ENCODE peak calls at places on chromosomes 6 and 20, in eight cellular contexts. One of them, this sample, is unnamed.

GRCh38 chr6:35568967-35569606 is 56.4 kb upstream of the TULP1 start:
- DNase-seq in GM13976: peak; percentile 43
- DNase-seq in omental fat pad: no peak
- DNase-seq in fibroblast of mammary gland: peak; percentile 62
- DNase-seq in choroid plexus epithelial cell: peak; percentile 66
- DNase-seq in HFFc6: no peak
- DNase-seq in OCI-LY7: peak; percentile 19
- DNase-seq in left ventricle myocardium inferior: peak; percentile 51
- DNase-seq in this sample: peak; percentile 44

GRCh38 chr6:159852877-159853276 is 37.9 kb upstream of the MAS1 start:
- DNase-seq in left ventricle myocardium inferior: no peak
- DNase-seq in fibroblast of mammary gland: peak; percentile 15
- DNase-seq in GM13976: no peak
- DNase-seq in HFFc6: peak; percentile 19
- DNase-seq in OCI-LY7: peak; percentile 58
- DNase-seq in choroid plexus epithelial cell: no peak
- DNase-seq in omental fat pad: no peak
- DNase-seq in this sample: peak; percentile 39

GRCh38 chr6:88761237-88762031 is 202.0 kb downstream of the RNGTT start:
- DNase-seq in HFFc6: no peak
- DNase-seq in OCI-LY7: peak; percentile 54
- DNase-seq in GM13976: peak; percentile 27
- DNase-seq in choroid plexus epithelial cell: no peak
- DNase-seq in fibroblast of mammary gland: no peak
- DNase-seq in omental fat pad: no peak
- DNase-seq in left ventricle myocardium inferior: no peak
- DNase-seq in this sample: no peak

GRCh38 chr20:17884318-17885003 is 84.1 kb downstream of the SNX5 start:
- DNase-seq in omental fat pad: no peak
- DNase-seq in fibroblast of mammary gland: no peak
- DNase-seq in choroid plexus epithelial cell: no peak
- DNase-seq in GM13976: no peak
- DNase-seq in HFFc6: no peak
- DNase-seq in OCI-LY7: no peak
- DNase-seq in left ventricle myocardium inferior: no peak
- DNase-seq in this sample: peak; percentile 75

GRCh38 chr6:127550403-127550802 is 26.6 kb upstream of the C6orf58 start:
- DNase-seq in GM13976: no peak
- DNase-seq in left ventricle myocardium inferior: no peak
- DNase-seq in OCI-LY7: no peak
- DNase-seq in HFFc6: peak; percentile 34
- DNase-seq in omental fat pad: no peak
- DNase-seq in choroid plexus epithelial cell: peak; percentile 68
- DNase-seq in fibroblast of mammary gland: peak; percentile 74
- DNase-seq in this sample: peak; percentile 58

GRCh38 chr6:43984442-43985321 is 142.6 kb downstream of the MRPL14 start:
- DNase-seq in HFFc6: no peak
- DNase-seq in omental fat pad: no peak
- DNase-seq in choroid plexus epithelial cell: no peak
- DNase-seq in OCI-LY7: no peak
- DNase-seq in GM13976: no peak
- DNase-seq in fibroblast of mammary gland: peak; percentile 30
- DNase-seq in left ventricle myocardium inferior: no peak
- DNase-seq in this sample: no peak

GRCh38 chr20:11364736-11365135 is 553.0 kb upstream of the BTBD3 start:
- DNase-seq in choroid plexus epithelial cell: no peak
- DNase-seq in OCI-LY7: no peak
- DNase-seq in left ventricle myocardium inferior: no peak
- DNase-seq in HFFc6: no peak
- DNase-seq in fibroblast of mammary gland: no peak
- DNase-seq in GM13976: no peak
- DNase-seq in omental fat pad: no peak
- DNase-seq in this sample: no peak

GRCh38 chr6:140208286-140208685 is 833.8 kb upstream of the CITED2 start:
- DNase-seq in HFFc6: no peak
- DNase-seq in left ventricle myocardium inferior: no peak
- DNase-seq in omental fat pad: no peak
- DNase-seq in OCI-LY7: no peak
- DNase-seq in GM13976: no peak
- DNase-seq in choroid plexus epithelial cell: no peak
- DNase-seq in fibroblast of mammary gland: no peak
- DNase-seq in this sample: no peak

GRCh38 chr6:127634178-127634577 is 57.2 kb downstream of the C6orf58 start:
- DNase-seq in omental fat pad: no peak
- DNase-seq in HFFc6: no peak
- DNase-seq in left ventricle myocardium inferior: no peak
- DNase-seq in OCI-LY7: no peak
- DNase-seq in fibroblast of mammary gland: no peak
- DNase-seq in choroid plexus epithelial cell: no peak
- DNase-seq in GM13976: no peak
- DNase-seq in this sample: no peak

GRCh38 chr6:129593233-129593564 is 116.8 kb downstream of the ARHGAP18 start:
- DNase-seq in GM13976: no peak
- DNase-seq in HFFc6: peak; percentile 21
- DNase-seq in fibroblast of mammary gland: peak; percentile 38
- DNase-seq in left ventricle myocardium inferior: no peak
- DNase-seq in OCI-LY7: no peak
- DNase-seq in choroid plexus epithelial cell: peak; percentile 75
- DNase-seq in omental fat pad: no peak
- DNase-seq in this sample: no peak

GRCh38 chr20:33231237-33231636 is 4.6 kb upstream of the BPIFA1 start:
- DNase-seq in choroid plexus epithelial cell: no peak
- DNase-seq in omental fat pad: no peak
- DNase-seq in left ventricle myocardium inferior: no peak
- DNase-seq in GM13976: no peak
- DNase-seq in fibroblast of mammary gland: no peak
- DNase-seq in OCI-LY7: no peak
- DNase-seq in HFFc6: no peak
- DNase-seq in this sample: no peak

GRCh38 chr20:63625771-63626423 is 1.0 kb downstream of the GMEB2 start:
- DNase-seq in choroid plexus epithelial cell: peak; percentile 46
- DNase-seq in omental fat pad: no peak
- DNase-seq in HFFc6: no peak
- DNase-seq in left ventricle myocardium inferior: peak; percentile 31
- DNase-seq in fibroblast of mammary gland: peak; percentile 27
- DNase-seq in OCI-LY7: peak; percentile 33
- DNase-seq in GM13976: peak; percentile 62
- DNase-seq in this sample: peak; percentile 18

GRCh38 chr20:1301031-1301529 is 27.9 kb downstream of the SDCBP2 start:
- DNase-seq in left ventricle myocardium inferior: no peak
- DNase-seq in HFFc6: peak; percentile 31
- DNase-seq in OCI-LY7: no peak
- DNase-seq in GM13976: no peak
- DNase-seq in omental fat pad: no peak
- DNase-seq in fibroblast of mammary gland: peak; percentile 70
- DNase-seq in choroid plexus epithelial cell: peak; percentile 62
- DNase-seq in this sample: peak; percentile 61

GRCh38 chr6:7650876-7651275 is 60.9 kb downstream of the SNRNP48 start:
- DNase-seq in left ventricle myocardium inferior: no peak
- DNase-seq in fibroblast of mammary gland: no peak
- DNase-seq in HFFc6: peak; percentile 51
- DNase-seq in choroid plexus epithelial cell: peak; percentile 37
- DNase-seq in omental fat pad: no peak
- DNase-seq in OCI-LY7: no peak
- DNase-seq in GM13976: no peak
- DNase-seq in this sample: no peak

DNA sequence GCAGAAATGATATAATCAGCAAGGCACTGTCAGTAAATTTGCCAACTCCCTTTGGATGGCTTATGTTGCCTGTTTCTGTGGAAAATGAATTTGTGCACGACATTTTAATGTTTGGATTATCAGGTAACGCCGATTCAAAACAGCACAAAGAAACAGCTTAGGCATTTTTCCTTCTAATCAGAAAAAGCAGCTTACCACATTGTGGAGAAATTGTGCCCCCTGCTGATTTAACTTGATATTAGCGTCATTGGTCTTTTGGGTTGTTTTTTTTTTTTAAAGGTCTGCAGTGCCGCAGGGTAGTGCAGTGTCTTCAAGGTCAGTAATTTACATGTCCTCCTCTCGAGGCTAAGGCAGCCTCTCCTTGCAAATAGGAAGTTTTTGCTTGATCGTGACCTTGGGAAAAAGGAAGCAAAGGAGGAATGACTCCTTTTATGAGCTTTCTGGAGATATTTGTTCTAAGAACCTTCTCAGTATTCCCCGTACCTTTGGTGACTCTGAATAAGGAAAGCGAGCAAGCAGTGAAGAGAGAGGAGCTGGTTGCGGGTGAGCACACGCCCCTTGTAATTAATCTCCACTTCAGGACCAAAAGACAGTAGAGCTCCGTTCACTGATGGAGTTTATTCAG is 79.1 kb downstream of the ELOVL4 start:
- DNase-seq in fibroblast of mammary gland: peak; percentile 75
- DNase-seq in OCI-LY7: peak; percentile 72
- DNase-seq in GM13976: peak; percentile 52
- DNase-seq in HFFc6: peak; percentile 62
- DNase-seq in left ventricle myocardium inferior: no peak
- DNase-seq in choroid plexus epithelial cell: peak; percentile 87
- DNase-seq in omental fat pad: no peak
- DNase-seq in this sample: peak; percentile 77
- TF ChIP-seq CTCF in fibroblast of mammary gland: peak; percentile 77
- TF ChIP-seq CTCF in OCI-LY7: peak; percentile 85
- TF ChIP-seq CTCF in GM13976: peak; percentile 40
- TF ChIP-seq CTCF in HFFc6: peak; percentile 88
- TF ChIP-seq CTCF in left ventricle myocardium inferior: peak; percentile 59
- TF ChIP-seq CTCF in choroid plexus epithelial cell: peak; percentile 61
- TF ChIP-seq CTCF in omental fat pad: no peak
- TF ChIP-seq CTCF in this sample: peak; percentile 65

GRCh38 chr6:77072694-77073409 is 390.4 kb downstream of the HTR1B start:
- DNase-seq in choroid plexus epithelial cell: peak; percentile 40
- DNase-seq in GM13976: no peak
- DNase-seq in left ventricle myocardium inferior: no peak
- DNase-seq in OCI-LY7: no peak
- DNase-seq in omental fat pad: no peak
- DNase-seq in HFFc6: no peak
- DNase-seq in fibroblast of mammary gland: peak; percentile 2
- DNase-seq in this sample: no peak

GRCh38 chr6:77074037-77074713 is 389.1 kb downstream of the HTR1B start:
- DNase-seq in choroid plexus epithelial cell: no peak
- DNase-seq in OCI-LY7: no peak
- DNase-seq in fibroblast of mammary gland: no peak
- DNase-seq in left ventricle myocardium inferior: no peak
- DNase-seq in omental fat pad: no peak
- DNase-seq in GM13976: no peak
- DNase-seq in HFFc6: no peak
- DNase-seq in this sample: no peak

GRCh38 chr6:77073410-77073760 is 389.9 kb downstream of the HTR1B start:
- DNase-seq in choroid plexus epithelial cell: no peak
- DNase-seq in fibroblast of mammary gland: no peak
- DNase-seq in left ventricle myocardium inferior: no peak
- DNase-seq in GM13976: no peak
- DNase-seq in OCI-LY7: no peak
- DNase-seq in omental fat pad: no peak
- DNase-seq in HFFc6: no peak
- DNase-seq in this sample: no peak
- TF ChIP-seq CTCF in choroid plexus epithelial cell: no peak
- TF ChIP-seq CTCF in fibroblast of mammary gland: no peak
- TF ChIP-seq CTCF in left ventricle myocardium inferior: no peak
- TF ChIP-seq CTCF in GM13976: no peak
- TF ChIP-seq CTCF in OCI-LY7: no peak
- TF ChIP-seq CTCF in omental fat pad: no peak
- TF ChIP-seq CTCF in HFFc6: no peak
- TF ChIP-seq CTCF in this sample: no peak

DNA sequence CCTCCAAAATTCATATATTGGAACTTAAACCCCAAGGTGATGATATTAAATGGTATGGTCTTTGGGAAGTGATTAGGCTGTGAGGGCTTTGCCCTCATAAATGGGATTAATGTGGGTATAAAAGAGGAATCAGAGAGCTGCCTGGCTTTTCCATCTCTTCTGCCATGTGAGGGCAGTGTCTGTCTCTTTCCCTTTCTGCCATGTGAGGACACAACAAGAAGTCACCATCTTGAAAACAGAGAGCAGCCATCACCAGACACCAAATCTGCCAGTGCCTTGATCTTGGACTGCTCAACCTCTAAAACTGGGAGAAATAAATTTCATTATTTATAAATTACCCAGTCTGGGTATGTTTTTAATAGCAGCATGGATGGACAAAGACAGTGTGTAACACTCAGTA is 263.0 kb downstream of the PAX1 start:
- DNase-seq in fibroblast of mammary gland: peak; percentile 36
- DNase-seq in GM13976: no peak
- DNase-seq in HFFc6: no peak
- DNase-seq in OCI-LY7: no peak
- DNase-seq in choroid plexus epithelial cell: no peak
- DNase-seq in omental fat pad: no peak
- DNase-seq in left ventricle myocardium inferior: no peak
- DNase-seq in this sample: no peak
- TF ChIP-seq CTCF in fibroblast of mammary gland: peak; percentile 29
- TF ChIP-seq CTCF in GM13976: no peak
- TF ChIP-seq CTCF in HFFc6: no peak
- TF ChIP-seq CTCF in OCI-LY7: no peak
- TF ChIP-seq CTCF in choroid plexus epithelial cell: no peak
- TF ChIP-seq CTCF in omental fat pad: no peak
- TF ChIP-seq CTCF in left ventricle myocardium inferior: no peak
- TF ChIP-seq CTCF in this sample: no peak

GRCh38 chr20:61684583-61685235 is 381.0 kb downstream of the TAF4 start:
- DNase-seq in omental fat pad: no peak
- DNase-seq in fibroblast of mammary gland: no peak
- DNase-seq in HFFc6: no peak
- DNase-seq in choroid plexus epithelial cell: no peak
- DNase-seq in left ventricle myocardium inferior: no peak
- DNase-seq in OCI-LY7: no peak
- DNase-seq in GM13976: no peak
- DNase-seq in this sample: peak; percentile 50

GRCh38 chr20:61682114-61682997 is 383.3 kb downstream of the TAF4 start:
- DNase-seq in OCI-LY7: no peak
- DNase-seq in left ventricle myocardium inferior: no peak
- DNase-seq in choroid plexus epithelial cell: no peak
- DNase-seq in GM13976: no peak
- DNase-seq in omental fat pad: no peak
- DNase-seq in HFFc6: no peak
- DNase-seq in fibroblast of mammary gland: no peak
- DNase-seq in this sample: peak; percentile 26

GRCh38 chr20:61684136-61684535 is 381.5 kb downstream of the TAF4 start:
- DNase-seq in OCI-LY7: no peak
- DNase-seq in HFFc6: no peak
- DNase-seq in fibroblast of mammary gland: no peak
- DNase-seq in GM13976: no peak
- DNase-seq in choroid plexus epithelial cell: no peak
- DNase-seq in left ventricle myocardium inferior: no peak
- DNase-seq in omental fat pad: no peak
- DNase-seq in this sample: no peak

GRCh38 chr20:61682998-61683681 is 382.5 kb downstream of the TAF4 start:
- DNase-seq in omental fat pad: no peak
- DNase-seq in GM13976: no peak
- DNase-seq in left ventricle myocardium inferior: no peak
- DNase-seq in choroid plexus epithelial cell: no peak
- DNase-seq in OCI-LY7: no peak
- DNase-seq in HFFc6: no peak
- DNase-seq in fibroblast of mammary gland: peak; percentile 50
- DNase-seq in this sample: no peak

DNA sequence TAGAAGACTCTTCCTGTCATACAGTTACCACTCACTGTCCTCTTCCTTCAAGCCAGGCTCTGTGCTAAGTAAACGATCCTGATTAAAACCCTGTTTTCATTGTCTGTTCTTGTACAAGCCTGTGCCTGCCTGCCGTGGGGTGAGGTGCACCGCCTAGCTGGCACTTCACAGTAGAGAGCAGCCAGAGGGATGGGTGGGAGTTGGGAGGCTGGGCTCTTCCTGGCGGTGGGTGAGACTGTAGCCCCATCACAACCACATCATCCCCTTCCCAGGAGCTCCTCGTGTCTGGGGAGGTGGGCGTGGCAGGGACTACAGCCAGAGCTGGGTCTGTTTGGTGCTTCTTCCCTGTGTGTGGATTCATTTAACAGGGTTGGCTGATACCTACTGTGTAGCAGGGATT is 382.0 kb downstream of the TAF4 start:
- DNase-seq in choroid plexus epithelial cell: no peak
- DNase-seq in OCI-LY7: no peak
- DNase-seq in omental fat pad: no peak
- DNase-seq in left ventricle myocardium inferior: no peak
- DNase-seq in HFFc6: no peak
- DNase-seq in fibroblast of mammary gland: no peak
- DNase-seq in GM13976: no peak
- DNase-seq in this sample: peak; percentile 68
- TF ChIP-seq CTCF in choroid plexus epithelial cell: no peak
- TF ChIP-seq CTCF in OCI-LY7: no peak
- TF ChIP-seq CTCF in omental fat pad: no peak
- TF ChIP-seq CTCF in left ventricle myocardium inferior: no peak
- TF ChIP-seq CTCF in HFFc6: no peak
- TF ChIP-seq CTCF in fibroblast of mammary gland: no peak
- TF ChIP-seq CTCF in GM13976: no peak
- TF ChIP-seq CTCF in this sample: no peak